ENCODE peak calls at places on chromosomes 12 and 14, in five cellular contexts. K is left lung; W is CD8-positive, alpha-beta memory T cell; Y is HCT116; Z is mammary epithelial cell. X is an unnamed sample. For H3K4me1 and H3K9me3, the result is how much of the 10 kb centered on the place peaks cover.

GRCh38 chr14:54804720-54805060 is 97.9 kb downstream of the GCH1 start:
- DNase-seq in K (no peak), W (no peak), Y (no peak), Z (peak), X (no peak)

GRCh38 chr12:16327963-16328362 is 19.5 kb upstream of the MGST1 start:
- DNase-seq in K (no peak), W (no peak), Y (no peak), Z (no peak), X (no peak)

GRCh38 chr12:51202650-51203198 is 15.1 kb downstream of the POU6F1 start:
- DNase-seq in K (no peak), W (no peak), Y (no peak), Z (no peak), X (no peak)

GRCh38 chr12:54840293-54840692 is 14.0 kb upstream of the MUCL1 start:
- DNase-seq in K (no peak), W (no peak), Y (no peak), Z (no peak), X (no peak)

GRCh38 chr14:32399920-32400319 is 70.8 kb downstream of the AKAP6 start:
- DNase-seq in K (no peak), W (no peak), Y (no peak), Z (no peak), X (no peak)

GRCh38 chr12:14665354-14666348 is 30.7 kb downstream of the GUCY2C start:
- DNase-seq in K (no peak), W (no peak), Y (peak), Z (no peak), X (no peak)

GRCh38 chr14:73025544-73025943 is 1.4 kb downstream of the ZFYVE1 start:
- DNase-seq in K (no peak), W (no peak), Y (no peak), Z (no peak), X (no peak)

GRCh38 chr12:26318661-26319068 is 123.3 kb downstream of the SSPN start:
- DNase-seq in K (no peak), W (no peak), Y (no peak), Z (peak), X (peak)

GRCh38 chr14:68979722-68980552 is 835 bp upstream of the ACTN1 start:
- DNase-seq in K (peak), W (no peak), Y (no peak), Z (peak), X (no peak)

GRCh38 chr12:57793920-57794319 is 11.3 kb downstream of the TSFM start:
- DNase-seq in K (no peak), W (no peak), Y (no peak), Z (peak), X (no peak)

GRCh38 chr14:56273151-56273550 is 154.9 kb downstream of the PELI2 start:
- DNase-seq in K (no peak), W (no peak), Y (no peak), Z (no peak), X (no peak)

GRCh38 chr12:19971396-19971802 is 396.9 kb upstream of the PDE3A start:
- DNase-seq in K (no peak), W (no peak), Y (peak), Z (no peak), X (no peak)

GRCh38 chr12:53613821-53614220 is 12.4 kb downstream of the ATF7 start:
- DNase-seq in K (no peak), W (no peak), Y (no peak), Z (peak), X (no peak)

GRCh38 chr14:67951529-67952120 is 132.0 kb downstream of the RAD51B start:
- DNase-seq in K (no peak), W (no peak), Y (no peak), Z (no peak), X (no peak)

GRCh38 chr14:60090864-60091519 is 731 bp upstream of the PCNX4 start:
- DNase-seq in K (no peak), W (peak), Y (peak), Z (peak), X (peak)

GRCh38 chr12:45292486-45293195 is 76.7 kb downstream of the ANO6 start:
- DNase-seq in K (no peak), W (no peak), Y (no peak), Z (no peak), X (no peak)

GRCh38 chr14:36510078-36510799 is 9.8 kb downstream of the NKX2-1 start:
- DNase-seq in K (peak), W (no peak), Y (no peak), Z (no peak), X (no peak)

GRCh38 chr12:113712481-113712880 is 240.8 kb upstream of the LHX5 start:
- DNase-seq in K (no peak), W (no peak), Y (no peak), Z (no peak), X (no peak)

GRCh38 chr14:54711812-54712211 is 144.9 kb downstream of the SAMD4A start:
- DNase-seq in K (no peak), W (no peak), Y (no peak), Z (no peak), X (no peak)

GRCh38 chr14:54796961-54797360 is 105.7 kb downstream of the GCH1 start:
- DNase-seq in K (no peak), W (no peak), Y (no peak), Z (peak), X (no peak)

GRCh38 chr14:68862954-68863594 is 70.2 kb upstream of the ZFP36L1 start:
- DNase-seq in K (no peak), W (peak), Y (peak), Z (peak), X (peak)

GRCh38 chr14:37573355-37573754 is 21.7 kb downstream of the FOXA1 start:
- DNase-seq in K (no peak), W (no peak), Y (no peak), Z (no peak), X (no peak)

GRCh38 chr12:71392521-71393145 is 47.0 kb upstream of the LGR5 start:
- DNase-seq in K (no peak), W (no peak), Y (peak), Z (peak), X (peak)

GRCh38 chr14:74207943-74208342 is 31.3 kb upstream of the VSX2 start:
- DNase-seq in K (no peak), W (no peak), Y (peak), Z (peak), X (no peak)

GRCh38 chr14:70061108-70061507 is 127.6 kb downstream of the SLC8A3 start:
- DNase-seq in K (no peak), W (no peak), Y (no peak), Z (peak), X (no peak)

GRCh38 chr12:132277374-132277801 is 52.0 kb downstream of the GALNT9 start:
- DNase-seq in K (peak), W (no peak), Y (no peak), Z (no peak), X (no peak)

GRCh38 chr12:112389228-112389627 is 7.0 kb upstream of the HECTD4 start:
- DNase-seq in K (no peak), W (no peak), Y (no peak), Z (no peak), X (no peak)

GRCh38 chr14:34232790-34233189 is 229.2 kb downstream of the SPTSSA start:
- DNase-seq in K (no peak), W (no peak), Y (no peak), Z (no peak), X (no peak)

GRCh38 chr12:30822385-30823139 is 67.8 kb upstream of the CAPRIN2 start:
- DNase-seq in K (peak), W (peak), Y (no peak), Z (peak), X (peak)

GRCh38 chr14:23538785-23539184 is 12.8 kb downstream of the ZFHX2 start:
- DNase-seq in K (no peak), W (no peak), Y (no peak), Z (no peak), X (no peak)

GRCh38 chr14:103372552-103373304 is 12.5 kb upstream of the MARK3 start:
- DNase-seq in K (no peak), W (no peak), Y (peak), Z (peak), X (no peak)

GRCh38 chr14:71243697-71244096 is 336.4 kb downstream of the PCNX1 start:
- DNase-seq in K (no peak), W (no peak), Y (no peak), Z (no peak), X (no peak)

GRCh38 chr14:50388256-50388931 is 8.3 kb downstream of the CDKL1 start:
- DNase-seq in K (no peak), W (no peak), Y (no peak), Z (no peak), X (no peak)

GRCh38 chr12:53766881-53767280 is 15.1 kb upstream of the CISTR start:
- DNase-seq in K (no peak), W (no peak), Y (no peak), Z (no peak), X (no peak)

GRCh38 chr12:122998316-122998715 is 17.8 kb downstream of the ARL6IP4 start:
- DNase-seq in K (no peak), W (no peak), Y (no peak), Z (no peak), X (no peak)

DNA sequence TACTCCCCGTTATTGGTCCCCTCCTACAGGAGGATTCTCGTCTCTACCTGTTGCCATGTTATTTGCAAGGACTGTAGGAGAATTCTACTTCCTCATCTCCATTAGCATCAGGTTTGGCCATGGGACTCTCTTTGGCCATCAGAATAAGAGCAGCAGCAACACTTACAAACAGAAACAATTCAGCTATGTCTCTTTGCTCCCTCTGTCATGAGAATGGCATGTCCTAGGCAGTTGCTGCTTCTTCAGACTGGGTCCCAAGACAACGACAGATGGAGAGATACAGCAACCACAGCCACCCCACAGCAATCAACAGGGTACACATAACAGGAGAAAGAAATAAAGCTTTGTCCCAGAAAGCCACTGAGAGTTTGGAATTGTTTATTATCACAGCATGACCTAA is 19.7 kb downstream of the SLC41A2 start:
- DNase-seq in K (no peak), W (no peak), Y (no peak), Z (no peak), X (no peak)
- H3K4me1 ChIP-seq in K (under half), W (under half), Y (under half), Z (under half), X (under half)

GRCh38 chr14:106309423-106309822 is 783.0 kb downstream of the TMEM121 start:
- DNase-seq in K (no peak), W (no peak), Y (no peak), Z (no peak), X (no peak)
- H3K9me3 ChIP-seq in K (under half), W (under half), Y (under half), Z (under half), X (under half)

DNA sequence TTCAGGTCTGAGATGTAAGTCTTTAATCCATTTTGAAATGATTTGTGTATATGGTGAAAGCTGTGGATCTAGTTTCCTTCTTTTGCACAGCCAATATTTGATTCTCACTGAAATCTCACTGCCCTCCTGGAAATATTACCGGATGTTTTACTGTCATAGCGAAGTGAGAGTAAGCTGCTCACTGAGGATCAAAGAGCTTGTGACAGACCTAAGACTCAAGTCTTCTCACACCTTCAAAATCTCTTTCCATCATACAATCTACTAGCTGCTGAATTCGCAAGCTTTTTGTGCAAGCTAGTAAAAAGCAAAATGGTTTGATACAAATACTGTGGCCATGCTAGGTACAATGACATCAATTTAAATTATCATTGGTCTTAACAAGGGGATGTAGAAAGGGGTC is 3.9 kb downstream of the LRRK2 start:
- DNase-seq in K (no peak), W (no peak), Y (no peak), Z (no peak), X (no peak)
- H3K4me1 ChIP-seq in K (under half), W (under half), Y (under half), Z (under half), X (under half)

DNA sequence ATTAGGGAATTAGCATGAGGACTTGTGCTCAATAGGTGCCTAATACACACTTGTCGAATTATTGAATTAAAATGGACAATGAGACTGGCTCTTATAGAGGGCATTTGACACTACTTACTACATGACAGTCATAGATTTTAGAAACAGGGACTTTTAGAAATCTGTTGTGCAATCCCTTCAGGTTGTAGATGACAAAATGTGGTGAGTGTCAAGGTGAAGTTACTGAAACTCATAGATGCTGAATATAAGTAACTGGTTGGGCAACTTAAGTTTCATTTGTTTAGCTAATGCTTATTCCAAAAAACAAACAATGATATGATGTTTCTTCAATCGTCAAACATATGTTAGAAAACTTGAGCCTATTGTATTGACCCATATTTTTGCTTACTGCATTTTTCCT is 12.9 kb upstream of the PEX5 start:
- DNase-seq in K (no peak), W (no peak), Y (no peak), Z (no peak), X (no peak)
- H3K9me3 ChIP-seq in K (under half), W (under half), Y (under half), Z (under half), X (under half)

DNA sequence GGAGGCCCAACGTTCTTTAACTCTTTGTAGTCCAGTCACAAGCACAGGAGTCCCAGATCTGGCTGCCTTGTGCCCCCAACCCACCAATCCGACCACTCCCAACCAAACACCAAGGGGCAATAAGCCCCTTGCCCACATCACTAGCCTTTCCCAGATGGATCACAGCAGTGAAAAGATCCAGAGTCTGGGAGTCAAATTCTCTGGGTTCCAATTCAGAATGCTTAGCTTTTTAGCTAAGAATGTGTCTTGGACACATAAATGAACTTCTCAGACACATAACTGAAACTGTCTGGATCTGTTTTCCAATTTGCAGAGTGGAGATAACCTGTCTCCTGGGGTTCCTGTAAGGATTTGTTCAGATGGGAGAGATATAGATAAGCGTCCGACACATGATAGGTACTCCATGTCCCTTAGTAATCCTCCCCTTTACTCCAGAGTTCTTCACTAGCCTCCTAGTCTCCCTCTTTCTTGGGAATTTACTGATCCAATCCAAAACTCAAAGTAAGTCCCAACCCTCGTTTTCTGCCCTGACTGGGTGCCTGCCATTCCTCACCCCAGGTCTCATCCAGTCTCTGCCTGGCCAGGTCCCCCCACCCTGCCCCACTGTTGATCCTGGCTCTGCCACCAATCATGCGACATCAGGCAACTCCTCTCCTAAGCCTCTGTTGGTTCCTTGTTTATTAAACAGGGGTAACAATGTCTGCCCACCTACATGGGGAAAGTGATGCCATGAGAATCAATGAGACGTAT is 439 bp upstream of the TNFRSF1A start:
- DNase-seq in K (no peak), W (no peak), Y (no peak), Z (peak), X (no peak)
- H3K4me1 ChIP-seq in K (half or more), W (half or more), Y (half or more), Z (half or more), X (half or more)

GRCh38 chr12:72863671-72864070 is 591.5 kb downstream of the TRHDE start:
- DNase-seq in K (no peak), W (no peak), Y (no peak), Z (no peak), X (no peak)
- H3K9me3 ChIP-seq in K (under half), W (under half), Y (under half), Z (under half), X (under half)

GRCh38 chr12:92039048-92039447 is 106.6 kb downstream of the BTG1 start:
- DNase-seq in K (no peak), W (no peak), Y (no peak), Z (no peak), X (no peak)
- H3K4me1 ChIP-seq in K (under half), W (half or more), Y (under half), Z (under half), X (half or more)

GRCh38 chr12:34345801-34346200 is 323.5 kb downstream of the ALG10 start:
- DNase-seq in K (no peak), W (no peak), Y (no peak), Z (no peak), X (no peak)

GRCh38 chr12:34348836-34349672 is 326.8 kb downstream of the ALG10 start:
- DNase-seq in K (no peak), W (no peak), Y (no peak), Z (no peak), X (no peak)

GRCh38 chr12:34346372-34347034 is 324.2 kb downstream of the ALG10 start:
- DNase-seq in K (no peak), W (no peak), Y (no peak), Z (no peak), X (no peak)

GRCh38 chr12:34348064-34348463 is 325.8 kb downstream of the ALG10 start:
- DNase-seq in K (no peak), W (no peak), Y (no peak), Z (no peak), X (no peak)

GRCh38 chr12:34347367-34347766 is 325.1 kb downstream of the ALG10 start:
- DNase-seq in K (no peak), W (no peak), Y (no peak), Z (no peak), X (no peak)
- H3K9me3 ChIP-seq in K (half or more), W (under half), Y (under half), Z (under half), X (under half)

GRCh38 chr14:81533212-81533535 is 479 bp downstream of the SEL1L start:
- DNase-seq in K (no peak), W (no peak), Y (no peak), Z (no peak), X (peak)
- H3K4me1 ChIP-seq in K (half or more), W (half or more), Y (under half), Z (under half), X (under half)

GRCh38 chr12:21773263-21773741 is 1.2 kb downstream of the KCNJ8 start:
- DNase-seq in K (peak), W (no peak), Y (peak), Z (no peak), X (no peak)
- H3K9me3 ChIP-seq in K (under half), W (under half), Y (under half), Z (under half), X (under half)

X was measured in CD4-positive, CD25-positive, alpha-beta regulatory T cell.